ENCODE peak calls at places on chromosomes 1 and 21, in five cellular contexts. One of them, this sample, is unnamed.

GRCh38 chr1:89547563-89548485 is 23.2 kb downstream of the LRRC8B start:
- DNase-seq in body of pancreas: peak
- DNase-seq in hepatocyte: no peak
- DNase-seq in Panc1: no peak
- DNase-seq in IMR-90: peak
- DNase-seq in this sample: no peak

GRCh38 chr1:24867064-24867870 is 62.8 kb downstream of the RUNX3 start:
- DNase-seq in body of pancreas: no peak
- DNase-seq in IMR-90: no peak
- DNase-seq in Panc1: no peak
- DNase-seq in hepatocyte: no peak
- DNase-seq in this sample: no peak

GRCh38 chr21:44878053-44878982 is 4.8 kb upstream of the PTTG1IP start:
- DNase-seq in Panc1: no peak
- DNase-seq in body of pancreas: peak
- DNase-seq in IMR-90: peak
- DNase-seq in hepatocyte: peak
- DNase-seq in this sample: no peak

GRCh38 chr1:228935855-228936727 is 200.8 kb downstream of the RHOU start:
- DNase-seq in body of pancreas: peak
- DNase-seq in hepatocyte: peak
- DNase-seq in IMR-90: no peak
- DNase-seq in Panc1: no peak
- DNase-seq in this sample: peak

GRCh38 chr1:229339520-229339919 is 3.3 kb downstream of the CCSAP start:
- DNase-seq in body of pancreas: no peak
- DNase-seq in hepatocyte: no peak
- DNase-seq in Panc1: no peak
- DNase-seq in IMR-90: no peak
- DNase-seq in this sample: no peak

GRCh38 chr1:221117548-221117951 is 238.3 kb downstream of the HLX start:
- DNase-seq in IMR-90: peak
- DNase-seq in hepatocyte: peak
- DNase-seq in Panc1: no peak
- DNase-seq in body of pancreas: peak
- DNase-seq in this sample: no peak

GRCh38 chr21:43719748-43720538 is 1.0 kb downstream of the PDXK start:
- DNase-seq in hepatocyte: no peak
- DNase-seq in body of pancreas: peak
- DNase-seq in Panc1: no peak
- DNase-seq in IMR-90: no peak
- DNase-seq in this sample: no peak

GRCh38 chr1:27071049-27071416 is 58.4 kb upstream of the TENT5B start:
- DNase-seq in Panc1: no peak
- DNase-seq in hepatocyte: peak
- DNase-seq in body of pancreas: peak
- DNase-seq in IMR-90: peak
- DNase-seq in this sample: no peak

GRCh38 chr1:54577612-54578011 is 29.6 kb downstream of the ACOT11 start:
- DNase-seq in Panc1: no peak
- DNase-seq in hepatocyte: peak
- DNase-seq in IMR-90: peak
- DNase-seq in body of pancreas: peak
- DNase-seq in this sample: no peak

GRCh38 chr1:2916706-2917105 is 104.6 kb upstream of the ACTRT2 start:
- DNase-seq in IMR-90: no peak
- DNase-seq in hepatocyte: no peak
- DNase-seq in body of pancreas: no peak
- DNase-seq in Panc1: no peak
- DNase-seq in this sample: no peak

GRCh38 chr1:186295980-186296379 is 79.1 kb downstream of the TPR start:
- DNase-seq in hepatocyte: no peak
- DNase-seq in Panc1: no peak
- DNase-seq in body of pancreas: no peak
- DNase-seq in IMR-90: peak
- DNase-seq in this sample: no peak

GRCh38 chr1:186301448-186301847 is 73.6 kb downstream of the TPR start:
- DNase-seq in Panc1: no peak
- DNase-seq in IMR-90: no peak
- DNase-seq in hepatocyte: no peak
- DNase-seq in body of pancreas: no peak
- DNase-seq in this sample: no peak

GRCh38 chr1:186292875-186293274 is 82.2 kb downstream of the TPR start:
- DNase-seq in Panc1: no peak
- DNase-seq in IMR-90: no peak
- DNase-seq in body of pancreas: no peak
- DNase-seq in hepatocyte: no peak
- DNase-seq in this sample: no peak

GRCh38 chr1:186298851-186299250 is 76.2 kb downstream of the TPR start:
- DNase-seq in hepatocyte: no peak
- DNase-seq in Panc1: no peak
- DNase-seq in IMR-90: no peak
- DNase-seq in body of pancreas: no peak
- DNase-seq in this sample: no peak

DNA sequence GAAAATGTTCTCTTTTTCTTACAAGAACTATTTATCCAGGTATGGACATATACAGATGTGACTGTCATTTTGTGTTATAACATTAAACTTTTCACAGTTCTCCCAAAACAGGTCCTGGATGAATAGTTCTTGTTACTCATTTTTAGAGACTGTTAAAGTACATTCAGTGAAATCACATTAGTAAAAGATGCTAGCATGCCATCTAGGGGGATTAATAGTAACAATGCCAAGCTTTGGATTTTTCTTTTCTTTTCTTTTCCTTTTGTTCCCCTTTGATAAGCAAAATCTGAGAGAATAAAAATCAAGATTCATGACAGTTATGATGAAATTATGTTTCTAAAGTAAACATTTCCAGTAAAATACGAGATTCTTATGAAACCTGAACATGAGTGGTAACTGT is 77.6 kb downstream of the TPR start:
- DNase-seq in hepatocyte: no peak
- DNase-seq in IMR-90: no peak
- DNase-seq in body of pancreas: no peak
- DNase-seq in Panc1: no peak
- DNase-seq in this sample: no peak
- H3K4me3 ChIP-seq in hepatocyte: no peak
- H3K4me3 ChIP-seq in IMR-90: no peak
- H3K4me3 ChIP-seq in body of pancreas: no peak
- H3K4me3 ChIP-seq in Panc1: no peak
- H3K4me3 ChIP-seq in this sample: no peak

DNA sequence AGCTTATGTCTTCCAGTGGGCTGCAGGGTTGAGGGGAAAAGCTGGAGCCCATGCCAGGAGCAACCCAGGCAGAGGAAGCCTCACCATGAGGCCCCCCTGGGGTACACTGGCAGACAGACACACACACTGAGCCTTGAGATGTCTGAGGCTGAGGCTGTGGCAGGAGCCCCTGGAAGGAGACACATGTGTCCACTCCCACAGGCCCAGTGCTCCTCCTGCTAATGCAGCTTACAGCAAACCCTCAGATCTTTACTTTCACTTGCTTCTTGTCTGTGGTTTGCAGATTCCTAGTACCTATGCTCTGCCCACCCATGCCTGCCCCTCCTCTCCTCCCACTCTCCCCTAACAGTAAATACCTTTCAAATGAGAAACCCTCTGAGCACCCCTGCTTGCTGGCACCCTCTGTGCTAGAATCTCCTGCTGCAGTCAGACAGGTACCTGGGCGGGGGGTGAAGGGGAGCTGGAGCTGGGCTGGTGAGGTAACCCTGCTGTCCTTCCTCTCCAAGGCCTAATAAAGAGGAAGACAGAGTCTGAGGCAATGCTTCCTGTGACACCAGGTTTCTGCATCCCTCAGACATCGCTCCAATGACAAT is 63.4 kb upstream of the NEK2 start:
- DNase-seq in hepatocyte: no peak
- DNase-seq in body of pancreas: no peak
- DNase-seq in IMR-90: peak
- DNase-seq in Panc1: no peak
- DNase-seq in this sample: peak
- H3K4me3 ChIP-seq in hepatocyte: no peak
- H3K4me3 ChIP-seq in body of pancreas: no peak
- H3K4me3 ChIP-seq in IMR-90: no peak
- H3K4me3 ChIP-seq in Panc1: no peak
- H3K4me3 ChIP-seq in this sample: peak

GRCh38 chr1:166111430-166111829 is 55.4 kb downstream of the FAM78B start:
- DNase-seq in body of pancreas: no peak
- DNase-seq in Panc1: no peak
- DNase-seq in IMR-90: no peak
- DNase-seq in hepatocyte: no peak
- DNase-seq in this sample: no peak
- H3K4me3 ChIP-seq in body of pancreas: no peak
- H3K4me3 ChIP-seq in Panc1: no peak
- H3K4me3 ChIP-seq in IMR-90: no peak
- H3K4me3 ChIP-seq in hepatocyte: no peak
- H3K4me3 ChIP-seq in this sample: no peak

DNA sequence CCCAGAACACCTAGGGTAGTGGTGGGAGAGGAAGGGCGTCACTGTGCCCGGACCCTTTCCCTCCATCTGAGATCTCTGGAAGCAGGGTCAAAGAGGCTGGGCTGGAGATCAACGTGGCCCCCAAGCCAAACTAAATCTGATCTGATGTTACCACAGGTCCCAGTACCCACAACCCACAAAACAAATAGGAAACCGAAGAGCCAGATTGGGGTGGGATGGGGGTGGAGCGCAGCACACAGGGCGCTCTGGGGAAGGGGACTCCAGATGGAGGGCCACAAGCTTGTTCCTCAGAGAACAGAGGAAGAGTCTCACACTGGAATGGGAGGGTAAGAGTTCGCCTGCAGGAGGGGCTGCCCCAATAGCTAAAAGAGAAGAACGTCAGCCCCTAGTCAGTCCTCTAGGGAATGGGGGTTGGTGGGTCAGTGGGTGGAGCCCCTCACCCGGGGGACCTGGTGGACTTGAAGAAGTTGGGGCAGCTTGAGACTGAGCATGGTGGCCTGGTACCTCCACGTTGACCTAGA is 1.6 kb downstream of the PAQR6 start:
- DNase-seq in IMR-90: no peak
- DNase-seq in body of pancreas: no peak
- DNase-seq in hepatocyte: no peak
- DNase-seq in Panc1: no peak
- DNase-seq in this sample: no peak
- H3K4me3 ChIP-seq in IMR-90: no peak
- H3K4me3 ChIP-seq in body of pancreas: no peak
- H3K4me3 ChIP-seq in hepatocyte: no peak
- H3K4me3 ChIP-seq in Panc1: peak
- H3K4me3 ChIP-seq in this sample: no peak

This sample was measured in Jurkat, Clone E6-1.